ENCODE peak calls at places on chromosomes 5 and 9, in six cellular contexts. One of them, this sample, is unnamed.

GRCh38 chr5:148873690-148874485 is 47.5 kb downstream of the ADRB2 start:
- DNase-seq in astrocyte: no peak
- DNase-seq in H1: no peak
- DNase-seq in HepG2: no peak
- DNase-seq in PC-9: no peak
- DNase-seq in endothelial cell of umbilical vein: peak; percentile 21
- DNase-seq in this sample: no peak

GRCh38 chr5:4511996-4512656 is 628.0 kb upstream of the ADAMTS16 start:
- DNase-seq in astrocyte: peak; percentile 10
- DNase-seq in H1: peak; percentile 61
- DNase-seq in HepG2: peak; percentile 9
- DNase-seq in PC-9: peak; percentile 56
- DNase-seq in endothelial cell of umbilical vein: no peak
- DNase-seq in this sample: no peak

GRCh38 chr5:94575196-94575595 is 43.2 kb downstream of the KIAA0825 start:
- DNase-seq in astrocyte: no peak
- DNase-seq in H1: no peak
- DNase-seq in HepG2: no peak
- DNase-seq in PC-9: no peak
- DNase-seq in endothelial cell of umbilical vein: no peak
- DNase-seq in this sample: no peak

GRCh38 chr9:121837113-121838010 is 185.9 kb downstream of the DAB2IP start:
- DNase-seq in astrocyte: no peak
- DNase-seq in H1: peak; percentile 42
- DNase-seq in HepG2: no peak
- DNase-seq in PC-9: no peak
- DNase-seq in endothelial cell of umbilical vein: no peak
- DNase-seq in this sample: no peak

GRCh38 chr9:77876091-77876490 is 155.5 kb downstream of the GNAQ start:
- DNase-seq in astrocyte: peak; percentile 44
- DNase-seq in H1: no peak
- DNase-seq in HepG2: no peak
- DNase-seq in PC-9: peak; percentile 14
- DNase-seq in endothelial cell of umbilical vein: peak; percentile 49
- DNase-seq in this sample: no peak

GRCh38 chr5:160242140-160242539 is 12.8 kb downstream of the FABP6 start:
- DNase-seq in astrocyte: no peak
- DNase-seq in H1: no peak
- DNase-seq in HepG2: no peak
- DNase-seq in PC-9: no peak
- DNase-seq in endothelial cell of umbilical vein: no peak
- DNase-seq in this sample: no peak

GRCh38 chr5:111805071-111805470 is 48.1 kb upstream of the NREP start:
- DNase-seq in astrocyte: no peak
- DNase-seq in H1: no peak
- DNase-seq in HepG2: no peak
- DNase-seq in PC-9: no peak
- DNase-seq in endothelial cell of umbilical vein: no peak
- DNase-seq in this sample: no peak

GRCh38 chr5:51109786-51110410 is 273.4 kb upstream of the ISL1 start:
- DNase-seq in astrocyte: no peak
- DNase-seq in H1: no peak
- DNase-seq in HepG2: no peak
- DNase-seq in PC-9: no peak
- DNase-seq in endothelial cell of umbilical vein: no peak
- DNase-seq in this sample: no peak

GRCh38 chr5:135236951-135237791 is 161.9 kb downstream of the MACROH2A1 start:
- DNase-seq in astrocyte: no peak
- DNase-seq in H1: peak; percentile 35
- DNase-seq in HepG2: no peak
- DNase-seq in PC-9: no peak
- DNase-seq in endothelial cell of umbilical vein: no peak
- DNase-seq in this sample: no peak

GRCh38 chr9:91023741-91024140 is 222.1 kb downstream of the SYK start:
- DNase-seq in astrocyte: no peak
- DNase-seq in H1: no peak
- DNase-seq in HepG2: no peak
- DNase-seq in PC-9: no peak
- DNase-seq in endothelial cell of umbilical vein: no peak
- DNase-seq in this sample: no peak

GRCh38 chr5:152264656-152265055 is 140.4 kb downstream of the NMUR2 start:
- DNase-seq in astrocyte: no peak
- DNase-seq in H1: no peak
- DNase-seq in HepG2: no peak
- DNase-seq in PC-9: no peak
- DNase-seq in endothelial cell of umbilical vein: no peak
- DNase-seq in this sample: no peak

GRCh38 chr5:1824109-1824821 is 23.1 kb downstream of the NDUFS6 start:
- DNase-seq in astrocyte: no peak
- DNase-seq in H1: peak; percentile 68
- DNase-seq in HepG2: no peak
- DNase-seq in PC-9: no peak
- DNase-seq in endothelial cell of umbilical vein: no peak
- DNase-seq in this sample: no peak

GRCh38 chr5:166251786-166252185 is 2039.7 kb upstream of the WWC1 start:
- DNase-seq in astrocyte: no peak
- DNase-seq in H1: no peak
- DNase-seq in HepG2: no peak
- DNase-seq in PC-9: no peak
- DNase-seq in endothelial cell of umbilical vein: no peak
- DNase-seq in this sample: no peak

GRCh38 chr5:134551891-134552290 is 26.4 kb downstream of the JADE2 start:
- DNase-seq in astrocyte: no peak
- DNase-seq in H1: no peak
- DNase-seq in HepG2: no peak
- DNase-seq in PC-9: peak; percentile 52
- DNase-seq in endothelial cell of umbilical vein: peak; percentile 65
- DNase-seq in this sample: no peak

GRCh38 chr5:54159153-54159836 is 151.1 kb downstream of the ARL15 start:
- DNase-seq in astrocyte: peak; percentile 10
- DNase-seq in H1: no peak
- DNase-seq in HepG2: peak; percentile 7
- DNase-seq in PC-9: no peak
- DNase-seq in endothelial cell of umbilical vein: no peak
- DNase-seq in this sample: no peak

GRCh38 chr5:157431544-157432200 is 28.3 kb upstream of the NIPAL4 start:
- DNase-seq in astrocyte: peak; percentile 48
- DNase-seq in H1: no peak
- DNase-seq in HepG2: peak; percentile 34
- DNase-seq in PC-9: no peak
- DNase-seq in endothelial cell of umbilical vein: peak; percentile 64
- DNase-seq in this sample: no peak

GRCh38 chr5:158049459-158049858 is 190.5 kb upstream of the CLINT1 start:
- DNase-seq in astrocyte: no peak
- DNase-seq in H1: no peak
- DNase-seq in HepG2: no peak
- DNase-seq in PC-9: no peak
- DNase-seq in endothelial cell of umbilical vein: no peak
- DNase-seq in this sample: no peak

GRCh38 chr9:105053209-105053652 is 125.3 kb upstream of the ABCA1 start:
- DNase-seq in astrocyte: peak; percentile 92
- DNase-seq in H1: no peak
- DNase-seq in HepG2: no peak
- DNase-seq in PC-9: no peak
- DNase-seq in endothelial cell of umbilical vein: no peak
- DNase-seq in this sample: no peak

GRCh38 chr9:124280176-124280691 is 22.5 kb downstream of the NEK6 start:
- DNase-seq in astrocyte: peak; percentile 90
- DNase-seq in H1: no peak
- DNase-seq in HepG2: no peak
- DNase-seq in PC-9: no peak
- DNase-seq in endothelial cell of umbilical vein: peak; percentile 94
- DNase-seq in this sample: no peak

GRCh38 chr5:76952795-76953536 is at the start of gene CRHBP:
- DNase-seq in astrocyte: no peak
- DNase-seq in H1: peak; percentile 63
- DNase-seq in HepG2: no peak
- DNase-seq in PC-9: no peak
- DNase-seq in endothelial cell of umbilical vein: no peak
- DNase-seq in this sample: no peak

GRCh38 chr9:98550206-98550820 is 158.4 kb downstream of the GABBR2 start:
- DNase-seq in astrocyte: peak; percentile 91
- DNase-seq in H1: no peak
- DNase-seq in HepG2: no peak
- DNase-seq in PC-9: no peak
- DNase-seq in endothelial cell of umbilical vein: no peak
- DNase-seq in this sample: no peak

GRCh38 chr5:77292026-77292757 is 81.7 kb downstream of the PDE8B start:
- DNase-seq in astrocyte: peak; percentile 67
- DNase-seq in H1: no peak
- DNase-seq in HepG2: no peak
- DNase-seq in PC-9: no peak
- DNase-seq in endothelial cell of umbilical vein: no peak
- DNase-seq in this sample: no peak

GRCh38 chr5:6732634-6733410 is 19.6 kb downstream of the TENT4A start:
- DNase-seq in astrocyte: peak; percentile 73
- DNase-seq in H1: no peak
- DNase-seq in HepG2: no peak
- DNase-seq in PC-9: no peak
- DNase-seq in endothelial cell of umbilical vein: peak; percentile 87
- DNase-seq in this sample: no peak

GRCh38 chr5:102715405-102715804 is 39.7 kb upstream of the PAM start:
- DNase-seq in astrocyte: peak; percentile 85
- DNase-seq in H1: no peak
- DNase-seq in HepG2: no peak
- DNase-seq in PC-9: peak; percentile 12
- DNase-seq in endothelial cell of umbilical vein: peak; percentile 77
- DNase-seq in this sample: peak; percentile 83

GRCh38 chr5:176490291-176490690 is 42.1 kb downstream of the FAF2 start:
- DNase-seq in astrocyte: no peak
- DNase-seq in H1: no peak
- DNase-seq in HepG2: no peak
- DNase-seq in PC-9: no peak
- DNase-seq in endothelial cell of umbilical vein: no peak
- DNase-seq in this sample: no peak
- TF ChIP-seq CTCF in astrocyte: no peak
- TF ChIP-seq CTCF in H1: no peak
- TF ChIP-seq CTCF in HepG2: no peak
- TF ChIP-seq CTCF in PC-9: no peak
- TF ChIP-seq CTCF in endothelial cell of umbilical vein: no peak
- TF ChIP-seq CTCF in this sample: no peak

GRCh38 chr5:116573279-116573616 is 1.4 kb downstream of the SEMA6A start:
- DNase-seq in astrocyte: no peak
- DNase-seq in H1: peak; percentile 55
- DNase-seq in HepG2: no peak
- DNase-seq in PC-9: no peak
- DNase-seq in endothelial cell of umbilical vein: peak; percentile 18
- DNase-seq in this sample: no peak
- TF ChIP-seq EZH2 in astrocyte: peak; percentile 60
- TF ChIP-seq EZH2 in H1: no peak
- TF ChIP-seq EZH2 in HepG2: no peak
- TF ChIP-seq EZH2 in PC-9: no peak
- TF ChIP-seq EZH2 in endothelial cell of umbilical vein: peak; percentile 89
- TF ChIP-seq EZH2 in this sample: no peak

GRCh38 chr5:32059779-32060178 is 114.3 kb downstream of the GOLPH3 start:
- DNase-seq in astrocyte: peak; percentile 36
- DNase-seq in H1: no peak
- DNase-seq in HepG2: no peak
- DNase-seq in PC-9: no peak
- DNase-seq in endothelial cell of umbilical vein: no peak
- DNase-seq in this sample: no peak
- H3K4me2 ChIP-seq in astrocyte: no peak overlapping the region
- H3K4me2 ChIP-seq in H1: no peak overlapping the region
- H3K4me2 ChIP-seq in HepG2: no peak overlapping the region
- H3K4me2 ChIP-seq in PC-9: no peak overlapping the region
- H3K4me2 ChIP-seq in endothelial cell of umbilical vein: no peak overlapping the region
- H3K4me2 ChIP-seq in this sample: no peak overlapping the region

GRCh38 chr5:140926211-140926902 is at the start of gene PCDHAC1:
- DNase-seq in astrocyte: peak; percentile 5
- DNase-seq in H1: peak; percentile 98
- DNase-seq in HepG2: no peak
- DNase-seq in PC-9: peak; percentile 88
- DNase-seq in endothelial cell of umbilical vein: peak; percentile 77
- DNase-seq in this sample: no peak
- TF ChIP-seq CTCF in astrocyte: peak; percentile 5
- TF ChIP-seq CTCF in H1: peak; percentile 92
- TF ChIP-seq CTCF in HepG2: no peak
- TF ChIP-seq CTCF in PC-9: peak; percentile 62
- TF ChIP-seq CTCF in endothelial cell of umbilical vein: peak; percentile 87
- TF ChIP-seq CTCF in this sample: peak; percentile 42

GRCh38 chr5:154653764-154654483 is 101.3 kb upstream of the LARP1 start:
- DNase-seq in astrocyte: no peak
- DNase-seq in H1: no peak
- DNase-seq in HepG2: no peak
- DNase-seq in PC-9: no peak
- DNase-seq in endothelial cell of umbilical vein: peak; percentile 71
- DNase-seq in this sample: no peak
- TF ChIP-seq EZH2 in astrocyte: no peak
- TF ChIP-seq EZH2 in H1: no peak
- TF ChIP-seq EZH2 in HepG2: no peak
- TF ChIP-seq EZH2 in PC-9: no peak
- TF ChIP-seq EZH2 in endothelial cell of umbilical vein: no peak
- TF ChIP-seq EZH2 in this sample: no peak

GRCh38 chr9:131642496-131643083 is 97.3 kb downstream of the PRRT1B start:
- DNase-seq in astrocyte: no peak
- DNase-seq in H1: no peak
- DNase-seq in HepG2: no peak
- DNase-seq in PC-9: no peak
- DNase-seq in endothelial cell of umbilical vein: no peak
- DNase-seq in this sample: no peak
- H3K4me2 ChIP-seq in astrocyte: no peak overlapping the region
- H3K4me2 ChIP-seq in H1: no peak overlapping the region
- H3K4me2 ChIP-seq in HepG2: no peak overlapping the region
- H3K4me2 ChIP-seq in PC-9: no peak overlapping the region
- H3K4me2 ChIP-seq in endothelial cell of umbilical vein: no peak overlapping the region
- H3K4me2 ChIP-seq in this sample: no peak overlapping the region

GRCh38 chr5:45521067-45521466 is 175.1 kb downstream of the HCN1 start:
- DNase-seq in astrocyte: peak; percentile 0
- DNase-seq in H1: peak; percentile 78
- DNase-seq in HepG2: peak; percentile 2
- DNase-seq in PC-9: peak; percentile 9
- DNase-seq in endothelial cell of umbilical vein: peak; percentile 63
- DNase-seq in this sample: no peak
- TF ChIP-seq CTCF in astrocyte: peak; percentile 42
- TF ChIP-seq CTCF in H1: peak; percentile 74
- TF ChIP-seq CTCF in HepG2: no peak
- TF ChIP-seq CTCF in PC-9: peak; percentile 39
- TF ChIP-seq CTCF in endothelial cell of umbilical vein: no peak
- TF ChIP-seq CTCF in this sample: peak; percentile 39

GRCh38 chr5:52989025-52989780 is at the start of gene ITGA2:
- DNase-seq in astrocyte: no peak
- DNase-seq in H1: peak; percentile 77
- DNase-seq in HepG2: peak; percentile 74
- DNase-seq in PC-9: peak; percentile 70
- DNase-seq in endothelial cell of umbilical vein: peak; percentile 67
- DNase-seq in this sample: no peak
- TF ChIP-seq EZH2 in astrocyte: no peak
- TF ChIP-seq EZH2 in H1: peak; percentile 35
- TF ChIP-seq EZH2 in HepG2: no peak
- TF ChIP-seq EZH2 in PC-9: no peak
- TF ChIP-seq EZH2 in endothelial cell of umbilical vein: no peak
- TF ChIP-seq EZH2 in this sample: no peak

This sample was measured in keratinocyte.